ENCODE peak calls at places on chromosomes 3 and 15, in six cellular contexts. X is cardiac muscle cell, U is mammary epithelial cell, O is kidney, H is spleen, W is H7. B is an unnamed sample.

GRCh38 chr3:55859305-55859704 is 372.2 kb upstream of the WNT5A start:
- DNase-seq in U (no peak), X (no peak), O (no peak), H (no peak), W (no peak), B (no peak)

GRCh38 chr3:175082631-175083030 is 223.5 kb downstream of the NAALADL2 start:
- DNase-seq in W (no peak), O (no peak), X (no peak), H (no peak), U (no peak), B (no peak)

GRCh38 chr3:189186093-189186492 is 14.3 kb downstream of the TPRG1 start:
- DNase-seq in W (no peak), X (no peak), O (no peak), H (no peak), U (peak), B (peak)

GRCh38 chr15:84595660-84596059 is 5.1 kb upstream of the ZSCAN2 start:
- DNase-seq in H (no peak), U (no peak), W (no peak), X (no peak), O (no peak), B (no peak)

GRCh38 chr3:7630925-7631324 is 770.0 kb downstream of the GRM7 start:
- DNase-seq in U (no peak), H (no peak), W (peak), O (peak), X (peak), B (no peak)

GRCh38 chr3:31170932-31171670 is 276.6 kb upstream of the GADL1 start:
- DNase-seq in X (no peak), O (no peak), H (no peak), W (no peak), U (peak), B (peak)

GRCh38 chr3:69354948-69355347 is 30.9 kb downstream of the FRMD4B start:
- DNase-seq in U (peak), O (no peak), H (no peak), X (no peak), W (no peak), B (peak)

GRCh38 chr3:3800076-3800448 is 831 bp downstream of the LRRN1 start:
- DNase-seq in W (peak), X (peak), H (peak), U (no peak), O (peak), B (no peak)

GRCh38 chr3:190059242-190059590 is 61.5 kb downstream of the P3H2 start:
- DNase-seq in X (no peak), H (no peak), O (no peak), U (no peak), W (no peak), B (no peak)

GRCh38 chr3:172201136-172201989 is 162.0 kb downstream of the FNDC3B start:
- DNase-seq in O (peak), W (no peak), U (peak), X (no peak), H (peak), B (peak)

GRCh38 chr3:123084738-123085237 is 18.0 kb downstream of the PDIA5 start:
- DNase-seq in W (no peak), X (no peak), H (peak), O (no peak), U (no peak), B (no peak)

GRCh38 chr3:175386630-175387029 is 527.5 kb downstream of the NAALADL2 start:
- DNase-seq in W (no peak), X (no peak), H (no peak), U (peak), O (no peak), B (peak)

GRCh38 chr3:57060089-57060829 is at the start of gene SPATA12:
- DNase-seq in X (no peak), W (peak), U (peak), H (no peak), O (peak), B (peak)

GRCh38 chr15:55277116-55277564 is 12.5 kb downstream of the RAB27A start:
- DNase-seq in W (no peak), O (no peak), X (no peak), H (no peak), U (no peak), B (no peak)

GRCh38 chr3:105399062-105399461 is 32.4 kb downstream of the ALCAM start:
- DNase-seq in X (no peak), U (no peak), H (no peak), W (no peak), O (no peak), B (no peak)

GRCh38 chr15:62584301-62585235 is 419.5 kb upstream of the C2CD4B start:
- DNase-seq in O (no peak), X (no peak), W (no peak), U (no peak), H (no peak), B (no peak)

GRCh38 chr15:53658827-53659226 is 100.6 kb downstream of the WDR72 start:
- DNase-seq in W (no peak), U (no peak), O (no peak), X (peak), H (no peak), B (peak)

GRCh38 chr15:50879016-50879415 is 29.5 kb upstream of the AP4E1 start:
- DNase-seq in H (no peak), U (no peak), X (no peak), W (no peak), O (no peak), B (no peak)

GRCh38 chr3:82100378-82100777 is 338.9 kb upstream of the GBE1 start:
- DNase-seq in H (no peak), X (peak), O (no peak), W (peak), U (peak), B (peak)

GRCh38 chr15:22952826-22953579 is 27.2 kb downstream of the CYFIP1 start:
- DNase-seq in H (peak), U (no peak), X (no peak), O (no peak), W (peak), B (no peak)

GRCh38 chr3:106769045-106769444 is 608.2 kb upstream of the CCDC54 start:
- DNase-seq in X (no peak), O (no peak), W (no peak), H (no peak), U (no peak), B (no peak)

GRCh38 chr3:45345849-45346535 is 42.4 kb upstream of the LARS2 start:
- DNase-seq in U (no peak), O (no peak), H (no peak), X (no peak), W (no peak), B (no peak)

GRCh38 chr3:52606373-52607085 is 70.1 kb downstream of the UQCC5 start:
- DNase-seq in O (no peak), U (peak), H (no peak), W (no peak), X (peak), B (peak)

GRCh38 chr15:57019496-57020160 is 101.2 kb downstream of the TCF12 start:
- DNase-seq in X (no peak), W (no peak), U (no peak), H (no peak), O (no peak), B (no peak)

GRCh38 chr3:63933459-63933858 is 21.3 kb upstream of the SCAANT1 start:
- DNase-seq in H (no peak), X (no peak), O (no peak), U (no peak), W (no peak), B (no peak)

GRCh38 chr3:138950006-138950644 is 3.1 kb downstream of the FOXL2NB start:
- DNase-seq in X (peak), O (peak), H (no peak), U (no peak), W (peak), B (no peak)

GRCh38 chr3:82005266-82005665 is 243.8 kb upstream of the GBE1 start:
- DNase-seq in U (no peak), W (no peak), H (no peak), O (no peak), X (no peak), B (no peak)

GRCh38 chr15:64653757-64654156 is 121.6 kb downstream of the RBPMS2 start:
- DNase-seq in H (no peak), W (no peak), O (no peak), X (no peak), U (no peak), B (no peak)

GRCh38 chr3:62601238-62601856 is 228.0 kb upstream of the FEZF2 start:
- DNase-seq in O (no peak), X (no peak), W (no peak), H (no peak), U (peak), B (peak)

GRCh38 chr15:72797834-72798233 is 14.3 kb upstream of the ADPGK start:
- DNase-seq in O (no peak), W (no peak), H (no peak), U (no peak), X (no peak), B (no peak)

GRCh38 chr15:76384409-76384808 is 47.8 kb downstream of the ISL2 start:
- DNase-seq in H (no peak), W (no peak), U (no peak), O (no peak), X (no peak), B (no peak)

GRCh38 chr3:45507820-45508317 is 86.7 kb upstream of the LIMD1 start:
- DNase-seq in W (peak), H (no peak), X (peak), U (no peak), O (no peak), B (peak)

GRCh38 chr3:48018841-48019240 is 2.6 kb upstream of the MAP4 start:
- DNase-seq in W (no peak), U (peak), X (no peak), O (no peak), H (no peak), B (peak)

DNA sequence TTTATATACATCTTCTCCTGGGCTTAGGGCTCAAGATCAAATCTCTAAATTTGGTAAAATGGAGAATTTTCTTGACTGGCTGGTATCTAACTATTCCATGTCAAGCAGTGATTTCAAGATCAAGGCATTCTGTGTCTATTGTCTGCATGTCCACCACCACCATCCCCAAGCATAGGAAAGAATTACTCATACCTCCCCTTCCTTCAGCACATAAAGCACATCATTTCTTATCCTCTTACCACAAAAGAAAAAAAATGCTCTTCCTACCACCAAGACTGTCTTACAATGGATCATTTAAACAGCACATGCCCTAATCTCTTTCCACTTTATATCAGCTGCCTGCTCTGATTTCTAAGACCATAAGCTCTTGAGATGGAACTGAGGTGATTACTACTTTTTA is 470.5 kb upstream of the THBS1 start:
- DNase-seq in H (no peak), O (no peak), W (no peak), U (peak), X (no peak), B (no peak)
- H3K4me3 ChIP-seq in H (no peak), O (no peak), W (no peak), U (no peak), X (no peak), B (no peak)

DNA sequence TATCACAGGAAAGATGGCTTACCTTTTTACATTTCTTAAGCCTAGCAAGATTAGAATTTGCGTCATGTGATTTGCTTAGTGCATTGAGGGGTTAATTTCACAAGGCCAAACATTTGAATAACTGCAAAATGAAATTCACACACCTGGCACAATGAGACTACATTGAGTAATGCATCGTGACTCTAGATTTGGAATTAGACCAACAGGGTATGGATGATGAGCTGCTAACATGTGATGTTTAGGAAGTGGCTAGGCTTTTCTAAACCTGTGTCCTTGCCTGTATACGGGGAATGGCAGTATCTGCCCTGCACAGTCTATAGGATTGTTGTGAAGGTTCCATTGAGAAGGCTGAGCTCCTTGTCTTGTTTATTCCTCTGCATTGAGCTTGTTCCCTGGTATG is 160.1 kb downstream of the MFSD1 start:
- DNase-seq in W (no peak), O (no peak), U (peak), X (no peak), H (no peak), B (peak)
- H3K4me3 ChIP-seq in W (no peak), O (no peak), U (no peak), X (no peak), H (no peak), B (no peak)

GRCh38 chr15:89206908-89207331 is 14.5 kb downstream of the RLBP1 start:
- DNase-seq in W (peak), U (peak), H (peak), O (peak), X (peak), B (peak)
- H3K4me3 ChIP-seq in W (no peak), U (peak), H (no peak), O (no peak), X (no peak), B (no peak)

GRCh38 chr3:137737208-137737607 is 26.9 kb upstream of the SOX14 start:
- DNase-seq in H (no peak), U (no peak), X (no peak), O (no peak), W (no peak), B (no peak)
- H3K4me3 ChIP-seq in H (no peak), U (no peak), X (no peak), O (no peak), W (no peak), B (no peak)

GRCh38 chr3:196736670-196737374 is 2.8 kb upstream of the PAK2 start:
- DNase-seq in X (no peak), H (no peak), O (no peak), U (no peak), W (no peak), B (no peak)

GRCh38 chr3:196740476-196741400 is 1.1 kb downstream of the PAK2 start:
- DNase-seq in U (peak), W (peak), X (peak), O (no peak), H (peak), B (peak)

GRCh38 chr3:196737655-196738054 is 2.0 kb upstream of the PAK2 start:
- DNase-seq in U (no peak), X (no peak), H (no peak), W (no peak), O (no peak), B (no peak)

GRCh38 chr3:196739671-196740475 is at the start of gene PAK2:
- DNase-seq in X (peak), W (peak), U (peak), H (peak), O (peak), B (peak)

DNA sequence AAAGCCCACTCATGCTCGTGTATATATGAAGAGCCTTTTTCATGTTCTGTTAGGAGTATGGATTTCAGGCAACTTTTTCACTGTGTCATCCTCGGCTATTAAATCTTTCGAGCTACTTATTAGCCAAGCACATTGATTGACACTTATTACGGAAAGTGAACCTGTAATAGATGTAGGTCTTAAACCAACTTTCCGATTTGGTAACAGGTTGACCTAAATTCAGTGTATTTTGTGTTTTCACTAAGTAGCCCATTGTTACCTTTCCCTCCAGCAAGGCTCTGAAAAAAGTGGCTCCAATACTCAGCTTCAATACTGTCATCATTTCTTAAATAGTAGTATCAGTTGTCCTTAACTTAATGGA is 1.7 kb downstream of the PAK2 start:
- DNase-seq in U (no peak), O (no peak), X (no peak), H (no peak), W (no peak), B (no peak)
- H3K4me3 ChIP-seq in U (peak), O (peak), X (peak), H (peak), W (peak), B (peak)

B was measured in bronchial epithelial cell.